ENCODE peak calls at places on chromosomes 4 and X, in four cellular contexts. T is lower lobe of right lung, B is endothelial cell of umbilical vein, G is K562. I is an unnamed sample. For H3K9me3, the result is how much of the 10 kb centered on the place peaks cover.

GRCh38 chr4:94202769-94203168 is 4.9 kb upstream of the SMARCAD1 start:
- DNase-seq in T (no peak), B (no peak), G (no peak), I (no peak)

GRCh38 chr4:172202480-172203076 is 389.4 kb downstream of the GALNTL6 start:
- DNase-seq in T (no peak), B (peak), G (peak), I (no peak)

GRCh38 chr4:149897784-149898183 is 82.1 kb upstream of the IQCM start:
- DNase-seq in T (no peak), B (peak), G (no peak), I (no peak)

GRCh38 chr4:37661643-37662221 is 24.4 kb downstream of the RELL1 start:
- DNase-seq in T (no peak), B (peak), G (no peak), I (no peak)

GRCh38 chr4:3239998-3240920 is 8.7 kb upstream of the MSANTD1 start:
- DNase-seq in T (no peak), B (no peak), G (no peak), I (no peak)

GRCh38 chr4:692771-693554 is 4.0 kb upstream of the SLC49A3 start:
- DNase-seq in T (no peak), B (no peak), G (no peak), I (no peak)

GRCh38 chrX:118350715-118351114 is 4.8 kb downstream of the WDR44 start:
- DNase-seq in T (no peak), B (no peak), G (no peak), I (no peak)

GRCh38 chr4:147924604-147925412 is 192.9 kb downstream of the ARHGAP10 start:
- DNase-seq in T (no peak), B (peak), G (no peak), I (no peak)

GRCh38 chr4:148515248-148515647 is 73.0 kb upstream of the NR3C2 start:
- DNase-seq in T (no peak), B (peak), G (no peak), I (no peak)

GRCh38 chrX:8726031-8726652 is 5.8 kb downstream of the ANOS1 start:
- DNase-seq in T (no peak), B (peak), G (no peak), I (no peak)

GRCh38 chr4:139665690-139666529 is at the start of gene MGST2:
- DNase-seq in T (peak), B (peak), G (peak), I (no peak)

GRCh38 chr4:187908079-187908501 is 87.5 kb upstream of the ZFP42 start:
- DNase-seq in T (no peak), B (no peak), G (no peak), I (no peak)

GRCh38 chr4:189765271-189765670 is 175.4 kb upstream of the FRG1 start:
- DNase-seq in T (no peak), B (no peak), G (no peak), I (no peak)

GRCh38 chr4:654871-655734 is 19.0 kb downstream of the ATP5ME start:
- DNase-seq in T (peak), B (no peak), G (no peak), I (no peak)

GRCh38 chr4:74896595-74896994 is 36.3 kb upstream of the PARM1 start:
- DNase-seq in T (no peak), B (no peak), G (no peak), I (no peak)

GRCh38 chr4:71872767-71873422 is 89.0 kb upstream of the GC start:
- DNase-seq in T (no peak), B (no peak), G (no peak), I (no peak)
- H3K9me3 ChIP-seq in T (under half), B (under half), G (under half), I (under half)

GRCh38 chrX:150536455-150537116 is 31.8 kb upstream of the MTM1 start:
- DNase-seq in T (no peak), B (no peak), G (peak), I (no peak)
- H3K9me3 ChIP-seq in T (under half), B (under half), G (under half), I (under half)

GRCh38 chr4:127162741-127163140 is 470.0 kb upstream of the INTU start:
- DNase-seq in T (no peak), B (no peak), G (no peak), I (no peak)
- H3K9me3 ChIP-seq in T (under half), B (under half), G (under half), I (under half)

GRCh38 chr4:116020141-116020722 is 906.8 kb upstream of the NDST4 start:
- DNase-seq in T (no peak), B (no peak), G (no peak), I (no peak)
- H3K9me3 ChIP-seq in T (under half), B (under half), G (under half), I (under half)

GRCh38 chrX:102063445-102064074 is 61.9 kb upstream of the TCEAL2 start:
- DNase-seq in T (no peak), B (no peak), G (no peak), I (no peak)
- H3K9me3 ChIP-seq in T (under half), B (under half), G (under half), I (under half)